ENCODE peak calls at places on chromosomes 6 and 20, in four cellular contexts. One of them, this sample, is unnamed.

GRCh38 chr6:154056536-154056935 is 17.5 kb downstream of the OPRM1 start:
- DNase-seq in WTC11: no peak
- DNase-seq in HepG2: no peak
- DNase-seq in K562: no peak
- DNase-seq in this sample: no peak

GRCh38 chr6:125507987-125508655 is 206.4 kb upstream of the HDDC2 start:
- DNase-seq in WTC11: no peak
- DNase-seq in HepG2: peak; percentile 61
- DNase-seq in K562: no peak
- DNase-seq in this sample: no peak

GRCh38 chr6:133817460-133818047 is 71.4 kb upstream of the TCF21 start:
- DNase-seq in WTC11: peak; percentile 88
- DNase-seq in HepG2: peak; percentile 34
- DNase-seq in K562: peak; percentile 70
- DNase-seq in this sample: peak; percentile 67

GRCh38 chr6:168007592-168008338 is 10.3 kb downstream of the KIF25 start:
- DNase-seq in WTC11: no peak
- DNase-seq in HepG2: peak; percentile 28
- DNase-seq in K562: no peak
- DNase-seq in this sample: no peak

GRCh38 chr6:101266063-101266462 is 127.4 kb upstream of the GRIK2 start:
- DNase-seq in WTC11: no peak
- DNase-seq in HepG2: no peak
- DNase-seq in K562: no peak
- DNase-seq in this sample: no peak

GRCh38 chr6:10719386-10720228 is 3.3 kb upstream of the TMEM14C start:
- DNase-seq in WTC11: no peak
- DNase-seq in HepG2: peak; percentile 72
- DNase-seq in K562: no peak
- DNase-seq in this sample: no peak

GRCh38 chr6:162849269-162849668 is 121.5 kb downstream of the PACRG start:
- DNase-seq in WTC11: no peak
- DNase-seq in HepG2: no peak
- DNase-seq in K562: no peak
- DNase-seq in this sample: no peak

GRCh38 chr6:156697224-156697623 is 80.0 kb upstream of the ARID1B start:
- DNase-seq in WTC11: no peak
- DNase-seq in HepG2: no peak
- DNase-seq in K562: no peak
- DNase-seq in this sample: no peak

GRCh38 chr20:34365765-34366213 is 2.7 kb downstream of the ITCH start:
- DNase-seq in WTC11: no peak
- DNase-seq in HepG2: no peak
- DNase-seq in K562: no peak
- DNase-seq in this sample: no peak

GRCh38 chr6:90197854-90198496 is 98.7 kb downstream of the BACH2 start:
- DNase-seq in WTC11: no peak
- DNase-seq in HepG2: peak; percentile 16
- DNase-seq in K562: no peak
- DNase-seq in this sample: no peak

GRCh38 chr6:70763754-70764153 is 96.1 kb downstream of the SMAP1 start:
- DNase-seq in WTC11: no peak
- DNase-seq in HepG2: no peak
- DNase-seq in K562: no peak
- DNase-seq in this sample: no peak

GRCh38 chr6:25499851-25500250 is 152.2 kb upstream of the SCGN start:
- DNase-seq in WTC11: no peak
- DNase-seq in HepG2: no peak
- DNase-seq in K562: no peak
- DNase-seq in this sample: no peak

GRCh38 chr20:22619806-22620205 is 35.4 kb upstream of the FOXA2 start:
- DNase-seq in WTC11: no peak
- DNase-seq in HepG2: no peak
- DNase-seq in K562: no peak
- DNase-seq in this sample: no peak

GRCh38 chr20:22615425-22615824 is 31.1 kb upstream of the FOXA2 start:
- DNase-seq in WTC11: no peak
- DNase-seq in HepG2: no peak
- DNase-seq in K562: no peak
- DNase-seq in this sample: no peak

GRCh38 chr20:22616551-22616950 is 32.2 kb upstream of the FOXA2 start:
- DNase-seq in WTC11: no peak
- DNase-seq in HepG2: no peak
- DNase-seq in K562: no peak
- DNase-seq in this sample: no peak

GRCh38 chr20:22619272-22619671 is 34.9 kb upstream of the FOXA2 start:
- DNase-seq in WTC11: no peak
- DNase-seq in HepG2: peak; percentile 57
- DNase-seq in K562: no peak
- DNase-seq in this sample: no peak

GRCh38 chr20:22617160-22617559 is 32.8 kb upstream of the FOXA2 start:
- DNase-seq in WTC11: no peak
- DNase-seq in HepG2: peak; percentile 58
- DNase-seq in K562: no peak
- DNase-seq in this sample: no peak
- TF ChIP-seq ELF4 in WTC11: no peak
- TF ChIP-seq ELF4 in HepG2: no peak
- TF ChIP-seq ELF4 in K562: no peak
- TF ChIP-seq ELF4 in this sample: no peak

DNA sequence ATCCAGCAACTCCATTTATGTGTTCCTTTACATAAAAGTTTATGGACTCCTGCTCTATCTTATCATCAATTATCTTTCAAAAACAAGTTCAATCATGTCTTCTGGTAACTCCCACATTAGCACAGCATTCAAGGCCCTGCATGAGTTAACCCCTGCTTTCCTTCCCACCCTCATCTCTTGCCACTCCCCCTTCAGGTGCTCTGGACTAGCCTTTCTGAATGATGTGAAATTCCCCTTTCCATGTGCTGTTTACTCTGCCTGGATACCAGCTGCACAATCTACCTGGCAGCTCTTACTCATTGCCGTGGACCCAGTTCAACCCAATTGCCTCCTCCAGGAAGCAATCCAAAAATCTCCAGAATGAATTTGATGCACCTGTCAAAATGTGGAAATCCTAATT is 11.9 kb downstream of the ADGRF4 start:
- DNase-seq in WTC11: no peak
- DNase-seq in HepG2: no peak
- DNase-seq in K562: no peak
- DNase-seq in this sample: no peak
- TF ChIP-seq ELF4 in WTC11: no peak
- TF ChIP-seq ELF4 in HepG2: no peak
- TF ChIP-seq ELF4 in K562: no peak
- TF ChIP-seq ELF4 in this sample: no peak

DNA sequence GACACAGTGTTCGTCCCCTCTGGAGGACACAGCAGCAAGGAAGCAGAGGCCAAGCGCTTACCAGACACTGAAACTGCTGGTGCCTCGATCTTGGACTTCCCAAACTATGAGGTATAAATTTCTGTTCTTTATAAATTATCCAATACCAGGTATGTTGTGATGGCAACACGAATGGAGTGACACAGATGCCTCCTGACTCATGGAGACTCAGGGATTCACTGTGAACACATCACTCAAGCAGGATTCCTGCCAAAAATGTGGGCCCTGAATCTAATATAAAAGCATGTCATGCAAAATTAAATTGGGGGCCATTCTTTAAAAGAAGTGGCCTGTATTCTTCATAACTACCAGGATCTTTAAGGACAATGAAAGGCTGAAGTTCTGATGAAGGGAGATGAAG is 52.5 kb upstream of the SLC22A23 start:
- DNase-seq in WTC11: no peak
- DNase-seq in HepG2: no peak
- DNase-seq in K562: no peak
- DNase-seq in this sample: no peak
- TF ChIP-seq ELF4 in WTC11: no peak
- TF ChIP-seq ELF4 in HepG2: no peak
- TF ChIP-seq ELF4 in K562: no peak
- TF ChIP-seq ELF4 in this sample: no peak

GRCh38 chr6:113862112-113862511 is 5.0 kb downstream of the MARCKS start:
- DNase-seq in WTC11: no peak
- DNase-seq in HepG2: no peak
- DNase-seq in K562: no peak
- DNase-seq in this sample: no peak

GRCh38 chr6:113859349-113860164 is 2.4 kb downstream of the MARCKS start:
- DNase-seq in WTC11: peak; percentile 39
- DNase-seq in HepG2: no peak
- DNase-seq in K562: no peak
- DNase-seq in this sample: peak; percentile 36

GRCh38 chr6:113858605-113859348 is 1.6 kb downstream of the MARCKS start:
- DNase-seq in WTC11: peak; percentile 90
- DNase-seq in HepG2: peak; percentile 89
- DNase-seq in K562: peak; percentile 92
- DNase-seq in this sample: peak; percentile 91

GRCh38 chr6:113858067-113858604 is 991 bp downstream of the MARCKS start:
- DNase-seq in WTC11: peak; percentile 31
- DNase-seq in HepG2: no peak
- DNase-seq in K562: peak; percentile 7
- DNase-seq in this sample: peak; percentile 17

DNA sequence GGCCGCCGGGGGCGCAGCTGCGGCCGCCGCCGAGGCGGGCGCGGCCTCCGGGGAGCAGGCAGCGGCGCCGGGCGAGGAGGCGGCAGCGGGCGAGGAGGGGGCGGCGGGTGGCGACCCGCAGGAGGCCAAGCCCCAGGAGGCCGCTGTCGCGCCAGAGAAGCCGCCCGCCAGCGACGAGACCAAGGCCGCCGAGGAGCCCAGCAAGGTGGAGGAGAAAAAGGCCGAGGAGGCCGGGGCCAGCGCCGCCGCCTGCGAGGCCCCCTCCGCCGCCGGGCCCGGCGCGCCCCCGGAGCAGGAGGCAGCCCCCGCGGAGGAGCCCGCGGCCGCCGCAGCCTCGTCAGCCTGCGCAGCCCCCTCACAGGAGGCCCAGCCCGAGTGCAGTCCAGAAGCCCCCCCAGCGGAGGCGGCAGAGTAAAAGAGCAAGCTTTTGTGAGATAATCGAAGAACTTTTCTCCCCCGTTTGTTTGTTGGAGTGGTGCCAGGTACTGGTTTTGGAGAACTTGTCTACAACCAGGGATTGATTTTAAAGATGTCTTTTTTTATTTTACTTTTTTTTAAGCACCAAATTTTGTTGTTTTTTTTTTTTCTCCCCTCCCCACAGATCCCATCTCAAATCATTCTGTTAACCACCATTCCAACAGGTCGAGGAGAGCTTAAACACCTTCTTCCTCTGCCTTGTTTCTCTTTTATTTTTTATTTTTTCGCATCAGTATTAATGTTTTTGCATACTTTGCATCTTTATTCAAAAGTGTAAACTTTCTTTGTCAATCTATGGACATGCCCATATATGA is 3.2 kb downstream of the MARCKS start:
- DNase-seq in WTC11: peak; percentile 21
- DNase-seq in HepG2: peak; percentile 42
- DNase-seq in K562: no peak
- DNase-seq in this sample: peak; percentile 35
- TF ChIP-seq ELF4 in WTC11: no peak
- TF ChIP-seq ELF4 in HepG2: no peak
- TF ChIP-seq ELF4 in K562: no peak
- TF ChIP-seq ELF4 in this sample: no peak

GRCh38 chr6:160462551-160463109 is 114.5 kb downstream of the SLC22A3 start:
- DNase-seq in WTC11: no peak
- DNase-seq in HepG2: no peak
- DNase-seq in K562: no peak
- DNase-seq in this sample: no peak
- TF ChIP-seq ELF4 in WTC11: no peak
- TF ChIP-seq ELF4 in HepG2: no peak
- TF ChIP-seq ELF4 in K562: no peak
- TF ChIP-seq ELF4 in this sample: no peak

GRCh38 chr6:50185006-50185405 is 135.3 kb upstream of the DEFB112 start:
- DNase-seq in WTC11: peak; percentile 20
- DNase-seq in HepG2: peak; percentile 25
- DNase-seq in K562: no peak
- DNase-seq in this sample: peak; percentile 28
- TF ChIP-seq ELF4 in WTC11: no peak
- TF ChIP-seq ELF4 in HepG2: no peak
- TF ChIP-seq ELF4 in K562: no peak
- TF ChIP-seq ELF4 in this sample: no peak

GRCh38 chr20:41089555-41089954 is 47.8 kb upstream of the PLCG1 start:
- DNase-seq in WTC11: no peak
- DNase-seq in HepG2: no peak
- DNase-seq in K562: no peak
- DNase-seq in this sample: no peak

GRCh38 chr20:41087777-41088176 is 49.6 kb upstream of the PLCG1 start:
- DNase-seq in WTC11: no peak
- DNase-seq in HepG2: no peak
- DNase-seq in K562: no peak
- DNase-seq in this sample: no peak

GRCh38 chr20:41085606-41086005 is 51.7 kb upstream of the PLCG1 start:
- DNase-seq in WTC11: no peak
- DNase-seq in HepG2: no peak
- DNase-seq in K562: no peak
- DNase-seq in this sample: no peak

GRCh38 chr20:41087325-41087685 is 50.0 kb upstream of the PLCG1 start:
- DNase-seq in WTC11: no peak
- DNase-seq in HepG2: no peak
- DNase-seq in K562: no peak
- DNase-seq in this sample: no peak

DNA sequence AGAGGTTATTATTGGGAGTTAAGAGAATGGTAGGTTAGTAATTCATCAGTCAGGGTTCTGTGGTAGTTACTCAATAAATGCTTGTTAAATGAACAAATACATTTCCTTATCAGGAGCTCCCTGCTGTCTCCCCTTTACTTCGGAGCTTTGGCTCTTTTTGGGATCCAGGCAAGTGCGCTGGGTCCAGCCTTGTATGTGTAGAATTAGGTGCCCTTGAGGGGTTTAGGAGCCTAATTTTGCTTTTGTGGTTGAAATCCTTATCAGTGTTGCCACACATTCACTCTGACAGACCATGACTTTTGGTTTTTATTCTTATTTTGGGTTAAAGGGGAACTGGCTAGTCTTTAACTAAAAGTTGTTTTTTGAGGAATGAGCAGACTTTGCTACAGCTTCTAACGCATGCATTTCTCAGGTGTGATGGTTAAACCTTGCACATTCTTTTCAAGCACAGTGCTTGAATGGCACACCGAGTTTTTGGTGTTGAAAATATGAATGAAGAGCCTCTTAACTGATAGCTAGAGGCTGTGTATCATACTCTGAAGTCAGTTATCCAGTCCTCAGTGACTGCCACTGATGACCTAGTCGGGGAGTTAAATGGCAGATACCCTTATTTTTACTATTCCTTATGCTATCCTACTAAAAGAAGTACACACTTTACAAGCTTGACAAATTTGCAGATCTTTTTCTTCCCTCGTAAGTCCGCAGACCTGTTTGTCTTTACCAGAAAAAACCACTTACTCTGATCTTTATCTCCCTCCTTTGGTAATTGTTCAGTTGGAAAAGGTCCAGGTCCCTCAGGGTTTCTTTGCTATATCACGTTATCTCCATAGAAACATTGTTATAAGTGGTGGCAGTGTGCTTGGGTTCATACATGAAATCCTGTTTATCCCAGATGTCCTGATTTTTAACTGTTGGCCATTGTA is 50.7 kb upstream of the PLCG1 start:
- DNase-seq in WTC11: no peak
- DNase-seq in HepG2: no peak
- DNase-seq in K562: peak; percentile 35
- DNase-seq in this sample: peak; percentile 27
- TF ChIP-seq ELF4 in WTC11: no peak
- TF ChIP-seq ELF4 in HepG2: no peak
- TF ChIP-seq ELF4 in K562: no peak
- TF ChIP-seq ELF4 in this sample: no peak